ENCODE peak calls at places on chromosomes 5 and 9, in six cellular contexts. F is HepG2, K is HCT116, S is H1, N is K562, U is GM12878. C is an unnamed sample.

GRCh38 chr5:37249820-37250175 is 622 bp upstream of the CPLANE1 start:
- DNase-seq in F (no peak), K (no peak), S (no peak), N (no peak), U (no peak), C (no peak)

GRCh38 chr5:90529234-90529938 is at the start of gene LYSMD3:
- DNase-seq in F (peak), K (peak), S (peak), N (peak), U (peak), C (peak)

GRCh38 chr9:128920381-128921058 is at the start of gene PHYHD1:
- DNase-seq in F (no peak), K (no peak), S (no peak), N (no peak), U (no peak), C (no peak)

GRCh38 chr5:145704724-145705123 is 130.4 kb downstream of the PRELID2 start:
- DNase-seq in F (no peak), K (no peak), S (no peak), N (no peak), U (no peak), C (no peak)

GRCh38 chr5:109876941-109877669 is 187.4 kb downstream of the MAN2A1 start:
- DNase-seq in F (no peak), K (no peak), S (no peak), N (no peak), U (no peak), C (no peak)

GRCh38 chr9:106771618-106772017 is 91.3 kb upstream of the ZNF462 start:
- DNase-seq in F (no peak), K (no peak), S (no peak), N (no peak), U (no peak), C (no peak)

GRCh38 chr9:16794871-16795639 is 75.4 kb downstream of the BNC2 start:
- DNase-seq in F (no peak), K (no peak), S (no peak), N (no peak), U (no peak), C (no peak)

GRCh38 chr9:137299938-137300337 is 2.1 kb downstream of the NRARP start:
- DNase-seq in F (no peak), K (no peak), S (no peak), N (no peak), U (no peak), C (no peak)

GRCh38 chr9:107700902-107701301 is 211.3 kb upstream of the KLF4 start:
- DNase-seq in F (no peak), K (no peak), S (no peak), N (no peak), U (no peak), C (no peak)

GRCh38 chr5:104247260-104247659 is 684.7 kb upstream of the NUDT12 start:
- DNase-seq in F (no peak), K (no peak), S (no peak), N (no peak), U (no peak), C (no peak)

GRCh38 chr5:40486437-40487270 is 193.1 kb upstream of the PTGER4 start:
- DNase-seq in F (no peak), K (no peak), S (no peak), N (no peak), U (peak), C (no peak)

GRCh38 chr9:97808972-97809371 is 44.1 kb upstream of the FOXE1 start:
- DNase-seq in F (no peak), K (no peak), S (no peak), N (no peak), U (no peak), C (no peak)

GRCh38 chr9:104743377-104743985 is 4.0 kb upstream of the NIPSNAP3A start:
- DNase-seq in F (peak), K (peak), S (no peak), N (peak), U (peak), C (peak)

GRCh38 chr5:157994906-157995519 is 136.1 kb upstream of the CLINT1 start:
- DNase-seq in F (peak), K (peak), S (peak), N (peak), U (peak), C (peak)

GRCh38 chr5:131163315-131164119 is 1.5 kb downstream of the HINT1 start:
- DNase-seq in F (peak), K (no peak), S (no peak), N (no peak), U (no peak), C (no peak)

GRCh38 chr5:135489466-135490244 is 37.5 kb upstream of the TIFAB start:
- DNase-seq in F (peak), K (no peak), S (no peak), N (no peak), U (no peak), C (no peak)

GRCh38 chr5:30368064-30368463 is 825.4 kb upstream of the CDH6 start:
- DNase-seq in F (no peak), K (no peak), S (no peak), N (no peak), U (no peak), C (no peak)

GRCh38 chr5:159106569-159107282 is 7.0 kb upstream of the EBF1 start:
- DNase-seq in F (peak), K (peak), S (no peak), N (peak), U (no peak), C (peak)

GRCh38 chr9:15205632-15206243 is 101.3 kb downstream of the TTC39B start:
- DNase-seq in F (peak), K (no peak), S (no peak), N (no peak), U (no peak), C (no peak)

GRCh38 chr9:71683598-71684235 is 84.6 kb downstream of the CEMIP2 start:
- DNase-seq in F (no peak), K (peak), S (peak), N (no peak), U (no peak), C (peak)

GRCh38 chr9:110130211-110130610 is 77.7 kb downstream of the C9orf152 start:
- DNase-seq in F (no peak), K (no peak), S (no peak), N (no peak), U (no peak), C (no peak)

GRCh38 chr5:115428676-115429075 is 115.9 kb downstream of the FEM1C start:
- DNase-seq in F (no peak), K (no peak), S (no peak), N (no peak), U (no peak), C (no peak)

GRCh38 chr9:35756743-35757526 is 2.9 kb upstream of the MSMP start:
- DNase-seq in F (peak), K (peak), S (peak), N (peak), U (no peak), C (peak)

GRCh38 chr9:130193531-130194405 is 21.6 kb downstream of the NCS1 start:
- DNase-seq in F (no peak), K (no peak), S (no peak), N (no peak), U (no peak), C (peak)

GRCh38 chr5:180802325-180803180 is at the start of gene MGAT1:
- DNase-seq in F (peak), K (no peak), S (no peak), N (peak), U (no peak), C (peak)

GRCh38 chr9:20663133-20663532 is 20.9 kb upstream of the FOCAD start:
- DNase-seq in F (no peak), K (no peak), S (no peak), N (no peak), U (no peak), C (no peak)

GRCh38 chr9:119500072-119500771 is 131.0 kb upstream of the BRINP1 start:
- DNase-seq in F (no peak), K (no peak), S (no peak), N (no peak), U (no peak), C (no peak)

GRCh38 chr5:103138202-103138601 is 18.1 kb downstream of the PPIP5K2 start:
- DNase-seq in F (no peak), K (no peak), S (no peak), N (no peak), U (no peak), C (no peak)

GRCh38 chr9:88535932-88536324 is 950 bp downstream of the NXNL2 start:
- DNase-seq in F (no peak), K (no peak), S (no peak), N (no peak), U (no peak), C (no peak)

GRCh38 chr5:33212439-33212838 is 228.3 kb upstream of the TARS1 start:
- DNase-seq in F (no peak), K (no peak), S (no peak), N (no peak), U (no peak), C (no peak)

GRCh38 chr5:9546973-9547947 is 1.4 kb upstream of the SEMA5A start:
- DNase-seq in F (no peak), K (no peak), S (no peak), N (no peak), U (no peak), C (no peak)

GRCh38 chr5:141816598-141817399 is 61.4 kb downstream of the PCDH1 start:
- DNase-seq in F (no peak), K (no peak), S (peak), N (peak), U (no peak), C (no peak)

GRCh38 chr9:33946779-33947535 is 101.7 kb downstream of the UBAP2 start:
- DNase-seq in F (no peak), K (no peak), S (no peak), N (no peak), U (no peak), C (no peak)

GRCh38 chr5:141186897-141187512 is at the start of gene PCDHB9:
- DNase-seq in F (peak), K (peak), S (no peak), N (peak), U (no peak), C (peak)

GRCh38 chr9:81690251-81690851 is 1.0 kb upstream of the TLE1 start:
- DNase-seq in F (no peak), K (no peak), S (no peak), N (no peak), U (no peak), C (no peak)

GRCh38 chr5:125835293-125836172 is 587.7 kb upstream of the GRAMD2B start:
- DNase-seq in F (peak), K (peak), S (peak), N (no peak), U (no peak), C (peak)

GRCh38 chr5:149264432-149265069 is 7.1 kb upstream of the AFAP1L1 start:
- DNase-seq in F (peak), K (peak), S (peak), N (peak), U (no peak), C (peak)

GRCh38 chr9:21995652-21996275 is 1.2 kb downstream of the CDKN2B-AS1 start:
- DNase-seq in F (no peak), K (no peak), S (no peak), N (no peak), U (no peak), C (peak)

GRCh38 chr5:137600721-137601360 is 101.7 kb upstream of the SPOCK1 start:
- DNase-seq in F (no peak), K (no peak), S (no peak), N (no peak), U (no peak), C (peak)
- TF ChIP-seq MAX in F (no peak), K (no peak), S (no peak), N (no peak), U (no peak), C (no peak)

DNA sequence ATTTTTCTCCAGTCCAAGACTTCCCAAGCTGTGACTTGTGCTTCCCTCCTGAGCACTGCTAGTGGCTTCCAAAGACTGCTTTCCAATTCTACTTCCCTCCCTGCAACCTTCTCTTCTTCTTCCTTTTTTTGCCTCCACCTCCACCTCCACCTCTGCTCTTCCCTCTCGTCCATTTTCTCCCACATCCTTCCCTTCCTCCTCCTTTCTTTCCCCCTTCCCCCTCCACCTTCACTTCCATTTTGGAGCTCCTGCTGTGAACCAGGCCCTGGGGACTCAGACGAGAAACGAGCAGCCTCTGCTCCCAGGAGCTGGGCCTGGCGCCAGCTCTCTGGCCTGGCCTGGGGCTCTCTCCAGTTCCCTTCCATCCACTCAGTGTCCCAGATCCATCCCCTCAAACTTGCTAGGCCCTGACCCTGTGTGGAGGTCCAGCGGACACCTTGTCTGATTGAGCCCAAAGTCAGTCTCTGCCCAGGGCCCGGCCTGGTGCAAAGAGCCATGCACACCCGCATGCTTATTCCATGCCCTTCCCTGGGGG is 5.6 kb downstream of the GADD45G start:
- DNase-seq in F (no peak), K (no peak), S (no peak), N (no peak), U (no peak), C (peak)
- TF ChIP-seq YY1 in F (no peak), K (no peak), S (no peak), N (no peak), U (no peak), C (no peak)

GRCh38 chr9:79813262-79813646 is 241.5 kb downstream of the TLE4 start:
- DNase-seq in F (no peak), K (no peak), S (no peak), N (no peak), U (no peak), C (no peak)

GRCh38 chr9:79809477-79809876 is 237.7 kb downstream of the TLE4 start:
- DNase-seq in F (peak), K (no peak), S (no peak), N (no peak), U (no peak), C (no peak)

GRCh38 chr9:79812099-79812498 is 240.3 kb downstream of the TLE4 start:
- DNase-seq in F (no peak), K (no peak), S (no peak), N (no peak), U (no peak), C (no peak)

GRCh38 chr9:79809931-79810330 is 238.2 kb downstream of the TLE4 start:
- DNase-seq in F (no peak), K (no peak), S (no peak), N (no peak), U (no peak), C (no peak)

DNA sequence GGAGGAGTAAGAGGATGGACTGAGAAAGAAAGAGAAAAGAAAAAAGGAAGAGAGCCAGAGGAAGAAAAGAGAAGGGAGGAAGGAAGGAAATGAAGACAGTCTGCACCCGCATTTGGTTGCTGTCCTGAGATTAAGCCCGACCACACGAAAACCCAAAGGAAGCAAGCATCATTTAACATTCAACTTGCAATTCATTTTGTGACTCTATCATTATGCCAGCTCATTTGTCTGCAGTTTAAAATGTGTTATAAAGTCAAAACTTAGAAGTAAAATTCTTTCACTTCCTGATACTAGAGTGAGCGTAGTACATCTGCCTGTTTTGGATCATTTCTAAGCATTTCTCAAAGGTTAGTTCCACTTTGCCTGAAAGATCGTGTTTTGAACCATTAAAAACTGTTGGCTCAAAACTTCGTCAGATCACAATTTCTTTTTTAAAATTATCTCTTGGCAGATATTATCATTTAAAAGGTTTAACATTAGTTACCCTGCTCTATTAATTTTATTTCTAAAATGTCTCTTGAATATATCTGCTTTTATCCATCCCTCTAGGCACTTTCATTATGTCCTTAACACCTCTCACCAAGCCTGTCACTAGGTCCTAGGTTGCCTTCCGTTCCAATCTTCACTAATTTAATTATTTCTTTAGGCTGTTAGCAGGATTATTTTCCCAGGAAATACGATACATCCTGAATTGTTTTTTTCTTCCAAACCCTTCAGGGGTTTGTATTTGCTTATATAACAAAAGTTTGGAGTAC is 240.9 kb downstream of the TLE4 start:
- DNase-seq in F (no peak), K (no peak), S (no peak), N (no peak), U (peak), C (no peak)
- TF ChIP-seq MAX in F (no peak), K (no peak), S (no peak), N (no peak), U (no peak), C (no peak)

GRCh38 chr5:84378961-84379360 is 5.7 kb downstream of the EDIL3 start:
- DNase-seq in F (no peak), K (no peak), S (no peak), N (no peak), U (no peak), C (no peak)

GRCh38 chr5:84381501-84382362 is 2.9 kb downstream of the EDIL3 start:
- DNase-seq in F (no peak), K (no peak), S (no peak), N (no peak), U (no peak), C (no peak)

GRCh38 chr5:84378420-84378819 is 6.3 kb downstream of the EDIL3 start:
- DNase-seq in F (no peak), K (no peak), S (no peak), N (no peak), U (no peak), C (no peak)

GRCh38 chr5:84382363-84383295 is 2.1 kb downstream of the EDIL3 start:
- DNase-seq in F (no peak), K (no peak), S (no peak), N (no peak), U (no peak), C (peak)

DNA sequence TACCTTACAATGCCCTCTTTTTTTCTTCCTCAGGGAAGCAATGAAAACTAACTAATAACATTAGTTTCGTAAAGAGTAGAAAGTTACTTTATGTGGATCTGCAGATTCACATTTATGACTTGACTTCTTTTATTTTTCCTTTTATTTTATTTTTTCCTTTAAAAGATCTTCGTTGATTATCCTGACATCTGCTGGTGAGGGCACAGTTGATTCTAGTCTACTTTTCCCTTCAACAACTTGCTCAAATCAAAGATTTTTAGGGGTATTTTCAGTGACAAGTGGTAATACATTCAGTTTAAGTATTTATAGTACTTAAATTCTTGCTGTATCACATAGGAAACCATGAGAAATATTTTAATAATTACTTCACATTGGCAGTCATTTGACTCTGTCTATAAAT is 4.9 kb downstream of the EDIL3 start:
- DNase-seq in F (no peak), K (no peak), S (no peak), N (no peak), U (no peak), C (no peak)
- TF ChIP-seq YY1 in F (no peak), K (no peak), S (no peak), N (no peak), U (no peak), C (no peak)

GRCh38 chr9:127163409-127163808 is 41.0 kb upstream of the ANGPTL2 start:
- DNase-seq in F (peak), K (no peak), S (no peak), N (no peak), U (peak), C (no peak)
- TF ChIP-seq MAX in F (no peak), K (no peak), S (no peak), N (no peak), U (no peak), C (peak)

DNA sequence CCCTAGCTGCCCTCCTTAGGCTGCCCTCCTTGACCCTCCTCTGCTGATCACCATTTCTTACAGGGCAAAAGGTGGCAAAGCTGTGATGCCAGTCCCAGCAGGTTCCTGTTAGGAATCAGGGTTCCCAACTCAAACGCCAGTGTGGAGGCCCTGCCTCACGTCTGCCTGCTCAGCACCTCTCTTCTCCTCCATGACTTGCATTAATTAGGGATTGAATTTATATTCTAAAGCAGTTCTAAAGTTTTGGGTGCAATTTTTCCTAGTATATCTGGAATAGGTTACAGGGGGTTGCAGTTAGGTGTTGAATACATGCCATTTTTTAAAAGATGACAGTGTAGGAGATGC is 13.2 kb upstream of the PLEKHG4B start:
- DNase-seq in F (no peak), K (no peak), S (no peak), N (no peak), U (no peak), C (no peak)
- TF ChIP-seq YY1 in F (no peak), K (no peak), S (no peak), N (no peak), U (no peak), C (no peak)

C was measured in SK-N-SH.